ENCODE peak calls at places on chromosomes 5 and 9, in six cellular contexts. One of them, this sample, is unnamed.

GRCh38 chr9:72749276-72749675 is 203.6 kb downstream of the ALDH1A1 start:
- DNase-seq in Ammon's horn: no peak
- DNase-seq in NCI-H460: no peak
- DNase-seq in activated effector memory CD4-positive, alpha-beta T cell treated with Interleukin-2 at 50 U/mL for 16 hours: no peak
- DNase-seq in activated T-cell treated with anti-CD3 and anti-CD28 coated beads for 1 hour: no peak
- DNase-seq in astrocyte of the spinal cord: no peak
- DNase-seq in this sample: no peak

GRCh38 chr9:131690462-131690861 is 49.4 kb downstream of the RAPGEF1 start:
- DNase-seq in Ammon's horn: no peak
- DNase-seq in NCI-H460: no peak
- DNase-seq in activated effector memory CD4-positive, alpha-beta T cell treated with Interleukin-2 at 50 U/mL for 16 hours: no peak
- DNase-seq in activated T-cell treated with anti-CD3 and anti-CD28 coated beads for 1 hour: no peak
- DNase-seq in astrocyte of the spinal cord: no peak
- DNase-seq in this sample: no peak

GRCh38 chr9:113476511-113476916 is 13.0 kb downstream of the RGS3 start:
- DNase-seq in Ammon's horn: no peak
- DNase-seq in NCI-H460: no peak
- DNase-seq in activated effector memory CD4-positive, alpha-beta T cell treated with Interleukin-2 at 50 U/mL for 16 hours: no peak
- DNase-seq in activated T-cell treated with anti-CD3 and anti-CD28 coated beads for 1 hour: no peak
- DNase-seq in astrocyte of the spinal cord: no peak
- DNase-seq in this sample: no peak

GRCh38 chr5:129904667-129905466 is 602 bp downstream of the CHSY3 start:
- DNase-seq in Ammon's horn: no peak
- DNase-seq in NCI-H460: no peak
- DNase-seq in activated effector memory CD4-positive, alpha-beta T cell treated with Interleukin-2 at 50 U/mL for 16 hours: no peak
- DNase-seq in activated T-cell treated with anti-CD3 and anti-CD28 coated beads for 1 hour: no peak
- DNase-seq in astrocyte of the spinal cord: peak
- DNase-seq in this sample: no peak

GRCh38 chr9:101463397-101463796 is 27.8 kb upstream of the ALDOB start:
- DNase-seq in Ammon's horn: no peak
- DNase-seq in NCI-H460: no peak
- DNase-seq in activated effector memory CD4-positive, alpha-beta T cell treated with Interleukin-2 at 50 U/mL for 16 hours: no peak
- DNase-seq in activated T-cell treated with anti-CD3 and anti-CD28 coated beads for 1 hour: no peak
- DNase-seq in astrocyte of the spinal cord: peak
- DNase-seq in this sample: no peak

GRCh38 chr5:54870251-54870650 is 115.1 kb downstream of the ESM1 start:
- DNase-seq in Ammon's horn: no peak
- DNase-seq in NCI-H460: no peak
- DNase-seq in activated effector memory CD4-positive, alpha-beta T cell treated with Interleukin-2 at 50 U/mL for 16 hours: no peak
- DNase-seq in activated T-cell treated with anti-CD3 and anti-CD28 coated beads for 1 hour: no peak
- DNase-seq in astrocyte of the spinal cord: no peak
- DNase-seq in this sample: no peak

GRCh38 chr9:133987455-133987800 is 4.7 kb downstream of the VAV2 start:
- DNase-seq in Ammon's horn: no peak
- DNase-seq in NCI-H460: no peak
- DNase-seq in activated effector memory CD4-positive, alpha-beta T cell treated with Interleukin-2 at 50 U/mL for 16 hours: no peak
- DNase-seq in activated T-cell treated with anti-CD3 and anti-CD28 coated beads for 1 hour: no peak
- DNase-seq in astrocyte of the spinal cord: no peak
- DNase-seq in this sample: no peak

GRCh38 chr5:36558652-36559051 is 47.8 kb upstream of the SLC1A3 start:
- DNase-seq in Ammon's horn: no peak
- DNase-seq in NCI-H460: no peak
- DNase-seq in activated effector memory CD4-positive, alpha-beta T cell treated with Interleukin-2 at 50 U/mL for 16 hours: no peak
- DNase-seq in activated T-cell treated with anti-CD3 and anti-CD28 coated beads for 1 hour: no peak
- DNase-seq in astrocyte of the spinal cord: no peak
- DNase-seq in this sample: no peak

GRCh38 chr5:10987881-10988504 is 227.0 kb upstream of the DAP start:
- DNase-seq in Ammon's horn: no peak
- DNase-seq in NCI-H460: peak
- DNase-seq in activated effector memory CD4-positive, alpha-beta T cell treated with Interleukin-2 at 50 U/mL for 16 hours: peak
- DNase-seq in activated T-cell treated with anti-CD3 and anti-CD28 coated beads for 1 hour: peak
- DNase-seq in astrocyte of the spinal cord: peak
- DNase-seq in this sample: peak

GRCh38 chr5:154403234-154403633 is 42.6 kb upstream of the SAP30L start:
- DNase-seq in Ammon's horn: no peak
- DNase-seq in NCI-H460: no peak
- DNase-seq in activated effector memory CD4-positive, alpha-beta T cell treated with Interleukin-2 at 50 U/mL for 16 hours: no peak
- DNase-seq in activated T-cell treated with anti-CD3 and anti-CD28 coated beads for 1 hour: no peak
- DNase-seq in astrocyte of the spinal cord: no peak
- DNase-seq in this sample: no peak

GRCh38 chr9:76699966-76700365 is 64.3 kb upstream of the PCA3 start:
- DNase-seq in Ammon's horn: no peak
- DNase-seq in NCI-H460: no peak
- DNase-seq in activated effector memory CD4-positive, alpha-beta T cell treated with Interleukin-2 at 50 U/mL for 16 hours: no peak
- DNase-seq in activated T-cell treated with anti-CD3 and anti-CD28 coated beads for 1 hour: no peak
- DNase-seq in astrocyte of the spinal cord: peak
- DNase-seq in this sample: no peak

GRCh38 chr5:172499287-172499686 is 45.0 kb upstream of the SH3PXD2B start:
- DNase-seq in Ammon's horn: no peak
- DNase-seq in NCI-H460: no peak
- DNase-seq in activated effector memory CD4-positive, alpha-beta T cell treated with Interleukin-2 at 50 U/mL for 16 hours: no peak
- DNase-seq in activated T-cell treated with anti-CD3 and anti-CD28 coated beads for 1 hour: no peak
- DNase-seq in astrocyte of the spinal cord: no peak
- DNase-seq in this sample: no peak

GRCh38 chr9:101881508-101881907 is 143.1 kb upstream of the GRIN3A start:
- DNase-seq in Ammon's horn: no peak
- DNase-seq in NCI-H460: no peak
- DNase-seq in activated effector memory CD4-positive, alpha-beta T cell treated with Interleukin-2 at 50 U/mL for 16 hours: no peak
- DNase-seq in activated T-cell treated with anti-CD3 and anti-CD28 coated beads for 1 hour: no peak
- DNase-seq in astrocyte of the spinal cord: no peak
- DNase-seq in this sample: no peak

GRCh38 chr5:449151-449550 is 6.2 kb downstream of the EXOC3 start:
- DNase-seq in Ammon's horn: no peak
- DNase-seq in NCI-H460: no peak
- DNase-seq in activated effector memory CD4-positive, alpha-beta T cell treated with Interleukin-2 at 50 U/mL for 16 hours: no peak
- DNase-seq in activated T-cell treated with anti-CD3 and anti-CD28 coated beads for 1 hour: no peak
- DNase-seq in astrocyte of the spinal cord: no peak
- DNase-seq in this sample: no peak

GRCh38 chr9:115209601-115210306 is 91.8 kb upstream of the TNC start:
- DNase-seq in Ammon's horn: no peak
- DNase-seq in NCI-H460: no peak
- DNase-seq in activated effector memory CD4-positive, alpha-beta T cell treated with Interleukin-2 at 50 U/mL for 16 hours: no peak
- DNase-seq in activated T-cell treated with anti-CD3 and anti-CD28 coated beads for 1 hour: no peak
- DNase-seq in astrocyte of the spinal cord: peak
- DNase-seq in this sample: no peak

GRCh38 chr5:73999306-73999705 is 373.3 kb downstream of the ARHGEF28 start:
- DNase-seq in Ammon's horn: no peak
- DNase-seq in NCI-H460: no peak
- DNase-seq in activated effector memory CD4-positive, alpha-beta T cell treated with Interleukin-2 at 50 U/mL for 16 hours: no peak
- DNase-seq in activated T-cell treated with anti-CD3 and anti-CD28 coated beads for 1 hour: no peak
- DNase-seq in astrocyte of the spinal cord: no peak
- DNase-seq in this sample: no peak

GRCh38 chr5:141513021-141513626 is 24.2 kb downstream of the PCDHGC5 start:
- DNase-seq in Ammon's horn: peak
- DNase-seq in NCI-H460: no peak
- DNase-seq in activated effector memory CD4-positive, alpha-beta T cell treated with Interleukin-2 at 50 U/mL for 16 hours: peak
- DNase-seq in activated T-cell treated with anti-CD3 and anti-CD28 coated beads for 1 hour: no peak
- DNase-seq in astrocyte of the spinal cord: peak
- DNase-seq in this sample: no peak

GRCh38 chr9:117414220-117414905 is 494 bp downstream of the ASTN2 start:
- DNase-seq in Ammon's horn: peak
- DNase-seq in NCI-H460: no peak
- DNase-seq in activated effector memory CD4-positive, alpha-beta T cell treated with Interleukin-2 at 50 U/mL for 16 hours: no peak
- DNase-seq in activated T-cell treated with anti-CD3 and anti-CD28 coated beads for 1 hour: no peak
- DNase-seq in astrocyte of the spinal cord: no peak
- DNase-seq in this sample: no peak

GRCh38 chr5:150129813-150130492 is 25.7 kb downstream of the PDGFRB start:
- DNase-seq in Ammon's horn: peak
- DNase-seq in NCI-H460: peak
- DNase-seq in activated effector memory CD4-positive, alpha-beta T cell treated with Interleukin-2 at 50 U/mL for 16 hours: peak
- DNase-seq in activated T-cell treated with anti-CD3 and anti-CD28 coated beads for 1 hour: peak
- DNase-seq in astrocyte of the spinal cord: peak
- DNase-seq in this sample: peak

GRCh38 chr5:105680858-105681257 is 1989.9 kb downstream of the EFNA5 start:
- DNase-seq in Ammon's horn: no peak
- DNase-seq in NCI-H460: no peak
- DNase-seq in activated effector memory CD4-positive, alpha-beta T cell treated with Interleukin-2 at 50 U/mL for 16 hours: no peak
- DNase-seq in activated T-cell treated with anti-CD3 and anti-CD28 coated beads for 1 hour: no peak
- DNase-seq in astrocyte of the spinal cord: no peak
- DNase-seq in this sample: no peak

GRCh38 chr5:98187945-98188344 is 585.5 kb upstream of the RGMB start:
- DNase-seq in Ammon's horn: no peak
- DNase-seq in NCI-H460: no peak
- DNase-seq in activated effector memory CD4-positive, alpha-beta T cell treated with Interleukin-2 at 50 U/mL for 16 hours: no peak
- DNase-seq in activated T-cell treated with anti-CD3 and anti-CD28 coated beads for 1 hour: no peak
- DNase-seq in astrocyte of the spinal cord: no peak
- DNase-seq in this sample: no peak

GRCh38 chr9:124869466-124869985 is 7.6 kb downstream of the ARPC5L start:
- DNase-seq in Ammon's horn: no peak
- DNase-seq in NCI-H460: no peak
- DNase-seq in activated effector memory CD4-positive, alpha-beta T cell treated with Interleukin-2 at 50 U/mL for 16 hours: peak
- DNase-seq in activated T-cell treated with anti-CD3 and anti-CD28 coated beads for 1 hour: peak
- DNase-seq in astrocyte of the spinal cord: no peak
- DNase-seq in this sample: peak

GRCh38 chr5:9691261-9691660 is 61.1 kb upstream of the TAS2R1 start:
- DNase-seq in Ammon's horn: no peak
- DNase-seq in NCI-H460: no peak
- DNase-seq in activated effector memory CD4-positive, alpha-beta T cell treated with Interleukin-2 at 50 U/mL for 16 hours: no peak
- DNase-seq in activated T-cell treated with anti-CD3 and anti-CD28 coated beads for 1 hour: no peak
- DNase-seq in astrocyte of the spinal cord: no peak
- DNase-seq in this sample: no peak

GRCh38 chr9:23611874-23612273 is 214.2 kb downstream of the ELAVL2 start:
- DNase-seq in Ammon's horn: no peak
- DNase-seq in NCI-H460: no peak
- DNase-seq in activated effector memory CD4-positive, alpha-beta T cell treated with Interleukin-2 at 50 U/mL for 16 hours: no peak
- DNase-seq in activated T-cell treated with anti-CD3 and anti-CD28 coated beads for 1 hour: no peak
- DNase-seq in astrocyte of the spinal cord: peak
- DNase-seq in this sample: no peak

GRCh38 chr5:32584651-32585050 is 706 bp upstream of the SUB1 start:
- DNase-seq in Ammon's horn: no peak
- DNase-seq in NCI-H460: peak
- DNase-seq in activated effector memory CD4-positive, alpha-beta T cell treated with Interleukin-2 at 50 U/mL for 16 hours: no peak
- DNase-seq in activated T-cell treated with anti-CD3 and anti-CD28 coated beads for 1 hour: no peak
- DNase-seq in astrocyte of the spinal cord: no peak
- DNase-seq in this sample: no peak

GRCh38 chr9:105030285-105030684 is 102.3 kb upstream of the ABCA1 start:
- DNase-seq in Ammon's horn: no peak
- DNase-seq in NCI-H460: no peak
- DNase-seq in activated effector memory CD4-positive, alpha-beta T cell treated with Interleukin-2 at 50 U/mL for 16 hours: no peak
- DNase-seq in activated T-cell treated with anti-CD3 and anti-CD28 coated beads for 1 hour: no peak
- DNase-seq in astrocyte of the spinal cord: no peak
- DNase-seq in this sample: no peak

GRCh38 chr9:89395931-89396710 is 77.8 kb downstream of the SECISBP2 start:
- DNase-seq in Ammon's horn: no peak
- DNase-seq in NCI-H460: no peak
- DNase-seq in activated effector memory CD4-positive, alpha-beta T cell treated with Interleukin-2 at 50 U/mL for 16 hours: no peak
- DNase-seq in activated T-cell treated with anti-CD3 and anti-CD28 coated beads for 1 hour: no peak
- DNase-seq in astrocyte of the spinal cord: no peak
- DNase-seq in this sample: no peak

GRCh38 chr5:148970228-148970627 is 92.6 kb downstream of the SH3TC2 start:
- DNase-seq in Ammon's horn: peak
- DNase-seq in NCI-H460: no peak
- DNase-seq in activated effector memory CD4-positive, alpha-beta T cell treated with Interleukin-2 at 50 U/mL for 16 hours: no peak
- DNase-seq in activated T-cell treated with anti-CD3 and anti-CD28 coated beads for 1 hour: no peak
- DNase-seq in astrocyte of the spinal cord: peak
- DNase-seq in this sample: no peak

GRCh38 chr9:38059233-38059936 is 9.6 kb downstream of the SHB start:
- DNase-seq in Ammon's horn: no peak
- DNase-seq in NCI-H460: no peak
- DNase-seq in activated effector memory CD4-positive, alpha-beta T cell treated with Interleukin-2 at 50 U/mL for 16 hours: no peak
- DNase-seq in activated T-cell treated with anti-CD3 and anti-CD28 coated beads for 1 hour: no peak
- DNase-seq in astrocyte of the spinal cord: peak
- DNase-seq in this sample: no peak

GRCh38 chr9:82784595-82784994 is 278.3 kb downstream of the RASEF start:
- DNase-seq in Ammon's horn: no peak
- DNase-seq in NCI-H460: no peak
- DNase-seq in activated effector memory CD4-positive, alpha-beta T cell treated with Interleukin-2 at 50 U/mL for 16 hours: no peak
- DNase-seq in activated T-cell treated with anti-CD3 and anti-CD28 coated beads for 1 hour: no peak
- DNase-seq in astrocyte of the spinal cord: no peak
- DNase-seq in this sample: no peak

GRCh38 chr9:106403081-106403480 is 459.9 kb upstream of the ZNF462 start:
- DNase-seq in Ammon's horn: no peak
- DNase-seq in NCI-H460: no peak
- DNase-seq in activated effector memory CD4-positive, alpha-beta T cell treated with Interleukin-2 at 50 U/mL for 16 hours: no peak
- DNase-seq in activated T-cell treated with anti-CD3 and anti-CD28 coated beads for 1 hour: no peak
- DNase-seq in astrocyte of the spinal cord: peak
- DNase-seq in this sample: no peak

GRCh38 chr5:60183881-60184280 is 290.4 kb upstream of the PDE4D start:
- DNase-seq in Ammon's horn: no peak
- DNase-seq in NCI-H460: no peak
- DNase-seq in activated effector memory CD4-positive, alpha-beta T cell treated with Interleukin-2 at 50 U/mL for 16 hours: no peak
- DNase-seq in activated T-cell treated with anti-CD3 and anti-CD28 coated beads for 1 hour: no peak
- DNase-seq in astrocyte of the spinal cord: no peak
- DNase-seq in this sample: no peak

GRCh38 chr5:108418172-108418571 is 36.3 kb upstream of the FBXL17 start:
- DNase-seq in Ammon's horn: peak
- DNase-seq in NCI-H460: no peak
- DNase-seq in activated effector memory CD4-positive, alpha-beta T cell treated with Interleukin-2 at 50 U/mL for 16 hours: no peak
- DNase-seq in activated T-cell treated with anti-CD3 and anti-CD28 coated beads for 1 hour: no peak
- DNase-seq in astrocyte of the spinal cord: no peak
- DNase-seq in this sample: no peak

GRCh38 chr9:120383611-120383998 is 196.4 kb downstream of the CDK5RAP2 start:
- DNase-seq in Ammon's horn: no peak
- DNase-seq in NCI-H460: no peak
- DNase-seq in activated effector memory CD4-positive, alpha-beta T cell treated with Interleukin-2 at 50 U/mL for 16 hours: no peak
- DNase-seq in activated T-cell treated with anti-CD3 and anti-CD28 coated beads for 1 hour: no peak
- DNase-seq in astrocyte of the spinal cord: no peak
- DNase-seq in this sample: no peak

GRCh38 chr5:162607879-162608278 is 540.3 kb downstream of the GABRG2 start:
- DNase-seq in Ammon's horn: no peak
- DNase-seq in NCI-H460: no peak
- DNase-seq in activated effector memory CD4-positive, alpha-beta T cell treated with Interleukin-2 at 50 U/mL for 16 hours: no peak
- DNase-seq in activated T-cell treated with anti-CD3 and anti-CD28 coated beads for 1 hour: no peak
- DNase-seq in astrocyte of the spinal cord: no peak
- DNase-seq in this sample: no peak

This sample was measured in activated T-helper 2 cell treated with anti-CD3 and anti-CD28 coated beads, Interferon-gamma antibody, Interleukin-2, Interleukin-4, amounts not matched to agents 10 μg/mL and 5 μg/mL and 100 μg/mL, durations not matched to agents 14 hours and 24 hours and 36 hours.